ENCODE peak calls at places on chromosomes 11 and 22, in nine cellular contexts. E is GM13977, G is BE2C, I is HFF-Myc, L is HFFc6, V is IMR-90, O is heart left ventricle, M is GM12865, N is stomach. R is an unnamed sample.

GRCh38 chr11:77406396-77406795 is 67.5 kb downstream of the PAK1 start:
- DNase-seq in E (no peak), G (no peak), I (no peak), L (no peak), V (no peak), O (no peak), M (no peak), N (no peak), R (no peak)

GRCh38 chr11:69166186-69167115 is 10.7 kb downstream of the SMIM38 start:
- DNase-seq in E (peak; percentile 90), G (peak; percentile 70), I (peak; percentile 61), L (peak; percentile 74), V (peak; percentile 93), O (peak; percentile 68), M (peak; percentile 88), N (no peak), R (peak; percentile 76)

GRCh38 chr11:79083346-79083745 is 357.5 kb downstream of the TENM4 start:
- DNase-seq in E (no peak), G (no peak), I (no peak), L (no peak), V (peak; percentile 26), O (no peak), M (no peak), N (no peak), R (no peak)

GRCh38 chr11:126992065-126992803 is 8.3 kb downstream of the KIRREL3 start:
- DNase-seq in E (no peak), G (no peak), I (peak; percentile 61), L (peak; percentile 99), V (peak; percentile 98), O (no peak), M (no peak), N (no peak), R (peak; percentile 46)

GRCh38 chr11:82872377-82873150 is 27.7 kb downstream of the PRCP start:
- DNase-seq in E (no peak), G (no peak), I (no peak), L (no peak), V (no peak), O (no peak), M (no peak), N (no peak), R (no peak)

GRCh38 chr11:100687032-100687629 is at the start of gene ARHGAP42:
- DNase-seq in E (peak; percentile 86), G (peak; percentile 78), I (no peak), L (peak; percentile 7), V (peak; percentile 48), O (peak; percentile 84), M (peak; percentile 87), N (peak; percentile 70), R (peak; percentile 63)

GRCh38 chr11:62922653-62923371 is 1.6 kb upstream of the CHRM1 start:
- DNase-seq in E (peak; percentile 75), G (no peak), I (no peak), L (no peak), V (no peak), O (no peak), M (peak; percentile 41), N (no peak), R (no peak)

GRCh38 chr11:859394-860131 is 16.9 kb downstream of the TSPAN4 start:
- DNase-seq in E (no peak), G (peak; percentile 90), I (no peak), L (peak; percentile 57), V (peak; percentile 85), O (peak; percentile 89), M (no peak), N (peak; percentile 84), R (peak; percentile 80)

GRCh38 chr22:21032037-21032842 is at the start of gene SLC7A4:
- DNase-seq in E (no peak), G (peak; percentile 44), I (no peak), L (no peak), V (no peak), O (peak; percentile 61), M (no peak), N (peak; percentile 27), R (no peak)

GRCh38 chr11:17387811-17388210 is 648 bp downstream of the KCNJ11 start:
- DNase-seq in E (peak; percentile 13), G (no peak), I (no peak), L (no peak), V (no peak), O (no peak), M (no peak), N (no peak), R (no peak)

GRCh38 chr11:130473056-130473794 is 24.8 kb downstream of the ADAMTS15 start:
- DNase-seq in E (no peak), G (no peak), I (no peak), L (no peak), V (no peak), O (no peak), M (no peak), N (no peak), R (no peak)

GRCh38 chr11:2579315-2580060 is 120.3 kb downstream of the KCNQ1OT1 start:
- DNase-seq in E (no peak), G (peak; percentile 3), I (no peak), L (no peak), V (no peak), O (peak; percentile 60), M (no peak), N (peak; percentile 22), R (no peak)

GRCh38 chr11:91795139-91795887 is 429.3 kb upstream of the FAT3 start:
- DNase-seq in E (no peak), G (no peak), I (no peak), L (no peak), V (no peak), O (no peak), M (no peak), N (no peak), R (no peak)

DNA sequence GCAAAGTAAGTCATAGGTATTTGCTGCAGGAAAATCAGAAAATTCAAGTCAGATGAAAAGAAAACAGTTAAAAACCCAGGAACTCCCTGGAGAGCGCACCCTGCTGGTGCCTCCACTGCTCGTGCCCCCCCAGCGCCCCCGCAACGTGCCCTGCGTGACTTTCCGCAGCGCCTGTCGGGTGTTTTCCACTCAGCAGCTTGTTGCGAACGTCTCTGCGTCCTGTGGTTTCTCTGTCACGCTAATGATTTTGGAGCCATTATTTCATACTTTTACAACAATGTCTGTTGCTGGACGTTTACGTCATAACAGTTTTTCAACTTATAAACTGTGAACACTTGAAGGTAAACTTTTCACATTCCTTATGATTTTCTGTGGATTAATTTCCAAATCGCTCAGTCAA is 5.0 kb downstream of the CRELD2 start:
- DNase-seq in E (peak; percentile 78), G (peak; percentile 15), I (no peak), L (no peak), V (peak; percentile 81), O (no peak), M (peak; percentile 86), N (no peak), R (no peak)
- TF ChIP-seq CTCF in E (peak; percentile 62), G (peak; percentile 29), I (peak; percentile 26), L (peak; percentile 65), V (peak; percentile 76), O (no peak), M (peak; percentile 58), N (peak; percentile 12), R (no peak)

DNA sequence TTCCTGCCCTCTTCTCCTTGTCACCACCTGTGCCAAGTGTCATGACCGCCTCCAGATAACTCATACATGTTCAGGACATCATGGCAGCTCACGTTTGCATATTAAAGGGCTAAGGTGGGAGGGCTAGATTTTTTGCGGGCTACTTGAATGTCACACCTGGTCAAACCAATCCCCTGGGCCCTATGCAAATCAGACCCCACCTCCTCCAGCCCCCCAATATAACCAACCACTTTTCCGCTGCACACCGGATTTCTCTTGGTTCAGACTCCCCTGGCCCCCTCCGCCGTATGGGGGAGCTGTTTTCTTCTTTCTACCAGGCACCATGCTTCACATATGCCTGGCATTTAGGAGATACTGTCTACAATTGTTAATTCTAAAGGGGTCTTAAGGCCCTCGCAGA is 12.6 kb downstream of the UPB1 start:
- DNase-seq in E (no peak), G (no peak), I (no peak), L (no peak), V (no peak), O (no peak), M (no peak), N (no peak), R (no peak)
- TF ChIP-seq CTCF in E (peak; percentile 18), G (no peak), I (no peak), L (no peak), V (no peak), O (no peak), M (no peak), N (no peak), R (no peak)

GRCh38 chr11:11570823-11571222 is 51.0 kb downstream of the GALNT18 start:
- DNase-seq in E (no peak), G (no peak), I (no peak), L (no peak), V (no peak), O (no peak), M (no peak), N (no peak), R (peak; percentile 51)

GRCh38 chr11:11571893-11572292 is 49.9 kb downstream of the GALNT18 start:
- DNase-seq in E (no peak), G (no peak), I (no peak), L (no peak), V (no peak), O (no peak), M (no peak), N (no peak), R (peak; percentile 69)

GRCh38 chr11:11567862-11568650 is 53.7 kb downstream of the GALNT18 start:
- DNase-seq in E (no peak), G (no peak), I (no peak), L (peak; percentile 9), V (peak; percentile 30), O (no peak), M (peak; percentile 43), N (no peak), R (peak; percentile 71)

GRCh38 chr11:11568651-11569229 is 53.1 kb downstream of the GALNT18 start:
- DNase-seq in E (no peak), G (no peak), I (no peak), L (no peak), V (peak; percentile 2), O (no peak), M (peak; percentile 42), N (no peak), R (peak; percentile 90)

DNA sequence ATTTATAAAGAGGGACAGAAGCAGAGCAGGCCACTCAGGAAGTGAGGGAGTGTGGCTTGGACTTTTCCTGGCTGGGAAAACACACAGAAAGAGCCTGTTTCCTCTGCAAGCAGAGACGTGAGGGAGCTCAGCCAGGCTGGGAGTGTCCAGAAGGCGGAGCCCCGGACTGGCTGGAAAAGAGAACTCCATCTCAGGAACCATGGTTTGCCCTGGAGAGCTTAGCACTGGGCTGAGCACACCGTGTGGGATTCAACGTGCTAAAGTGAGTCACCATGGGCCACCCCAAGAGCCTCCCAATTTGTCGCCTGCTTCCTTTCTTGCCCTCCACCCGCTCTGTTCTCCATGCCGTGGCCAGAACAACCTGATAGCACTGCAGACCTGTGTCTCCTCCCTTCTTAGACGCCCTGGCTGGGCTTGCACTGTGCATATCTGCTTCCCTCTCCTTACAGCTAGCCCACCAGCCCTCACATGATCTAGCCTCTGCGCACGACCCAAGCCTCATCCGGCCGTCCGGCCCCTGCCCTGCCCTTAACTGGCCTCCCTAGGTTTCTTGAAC is 51.8 kb downstream of the GALNT18 start:
- DNase-seq in E (no peak), G (no peak), I (peak; percentile 29), L (no peak), V (no peak), O (peak; percentile 79), M (no peak), N (peak; percentile 48), R (peak; percentile 76)
- TF ChIP-seq CTCF in E (no peak), G (no peak), I (no peak), L (no peak), V (no peak), O (peak; percentile 27), M (no peak), N (no peak), R (peak; percentile 35)

DNA sequence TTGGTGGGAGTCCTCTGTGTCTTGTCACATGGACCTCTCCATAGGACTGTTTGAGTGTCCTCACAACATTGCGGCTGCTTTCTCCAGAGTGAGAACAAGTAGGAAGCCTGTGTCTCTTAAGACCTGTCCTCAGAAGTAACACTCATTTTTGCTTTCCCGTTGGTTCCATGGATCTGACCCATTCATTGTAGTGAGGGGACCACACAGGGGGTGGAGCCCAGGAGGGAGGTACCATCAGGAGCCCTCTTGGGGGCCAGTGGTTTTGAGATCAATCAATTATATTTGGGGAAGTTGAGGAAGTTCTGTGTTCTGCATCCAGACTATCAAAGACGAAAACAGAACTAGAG is 5.4 kb upstream of the ELFN2 start:
- DNase-seq in E (no peak), G (no peak), I (no peak), L (no peak), V (no peak), O (no peak), M (no peak), N (no peak), R (no peak)
- TF ChIP-seq CTCF in E (no peak), G (no peak), I (no peak), L (no peak), V (no peak), O (no peak), M (no peak), N (no peak), R (no peak)

R was measured in epithelial cell of esophagus.